ENCODE peak calls at places on chromosomes 16 and 17, in six cellular contexts. C, U, G, M, F and H are unnamed samples.

GRCh38 chr17:16288860-16289571 is 64.3 kb downstream of the CENPV start:
- DNase-seq in C (no peak), U (no peak), G (peak), M (no peak), F (no peak), H (peak)

GRCh38 chr16:1188781-1189189 is 35.9 kb downstream of the CACNA1H start:
- DNase-seq in C (peak), U (peak), G (peak), M (peak), F (peak), H (peak)

GRCh38 chr16:67860589-67861398 is 12.1 kb upstream of the EDC4 start:
- DNase-seq in C (no peak), U (no peak), G (peak), M (peak), F (no peak), H (peak)

GRCh38 chr17:83200231-83200699 is 120.9 kb downstream of the METRNL start:
- DNase-seq in C (no peak), U (no peak), G (peak), M (no peak), F (no peak), H (peak)

GRCh38 chr16:30903596-30903995 is 7.2 kb downstream of the CTF1 start:
- DNase-seq in C (no peak), U (no peak), G (no peak), M (no peak), F (no peak), H (no peak)

GRCh38 chr17:72118588-72119279 is 2.1 kb upstream of the SOX9 start:
- DNase-seq in C (peak), U (peak), G (peak), M (peak), F (peak), H (peak)

GRCh38 chr16:851871-852270 is 51.3 kb upstream of the GNG13 start:
- DNase-seq in C (no peak), U (no peak), G (no peak), M (no peak), F (no peak), H (no peak)

GRCh38 chr16:50007744-50008143 is 17.3 kb upstream of the CNEP1R1 start:
- DNase-seq in C (no peak), U (no peak), G (no peak), M (no peak), F (no peak), H (no peak)

GRCh38 chr17:6392609-6393367 is 42.1 kb downstream of the AIPL1 start:
- DNase-seq in C (no peak), U (no peak), G (no peak), M (no peak), F (no peak), H (peak)

GRCh38 chr16:2514333-2515179 is 804 bp downstream of the ATP6V0C start:
- DNase-seq in C (peak), U (no peak), G (no peak), M (no peak), F (no peak), H (peak)

GRCh38 chr17:33864758-33865229 is 390.3 kb upstream of the CCL2 start:
- DNase-seq in C (no peak), U (no peak), G (no peak), M (no peak), F (no peak), H (no peak)

GRCh38 chr17:77254961-77255741 is 114.4 kb downstream of the SEC14L1 start:
- DNase-seq in C (peak), U (no peak), G (peak), M (peak), F (no peak), H (peak)

GRCh38 chr17:29699283-29699682 is 76.6 kb upstream of the CORO6 start:
- DNase-seq in C (no peak), U (no peak), G (no peak), M (no peak), F (no peak), H (no peak)

GRCh38 chr17:57862990-57863667 is 13.3 kb upstream of the MRPS23 start:
- DNase-seq in C (peak), U (no peak), G (no peak), M (peak), F (no peak), H (no peak)

GRCh38 chr16:65065031-65065430 is 56.8 kb downstream of the CDH11 start:
- DNase-seq in C (no peak), U (no peak), G (no peak), M (no peak), F (no peak), H (no peak)

GRCh38 chr16:89742948-89743347 is 21.6 kb downstream of the ZNF276 start:
- DNase-seq in C (no peak), U (no peak), G (no peak), M (no peak), F (no peak), H (no peak)

DNA sequence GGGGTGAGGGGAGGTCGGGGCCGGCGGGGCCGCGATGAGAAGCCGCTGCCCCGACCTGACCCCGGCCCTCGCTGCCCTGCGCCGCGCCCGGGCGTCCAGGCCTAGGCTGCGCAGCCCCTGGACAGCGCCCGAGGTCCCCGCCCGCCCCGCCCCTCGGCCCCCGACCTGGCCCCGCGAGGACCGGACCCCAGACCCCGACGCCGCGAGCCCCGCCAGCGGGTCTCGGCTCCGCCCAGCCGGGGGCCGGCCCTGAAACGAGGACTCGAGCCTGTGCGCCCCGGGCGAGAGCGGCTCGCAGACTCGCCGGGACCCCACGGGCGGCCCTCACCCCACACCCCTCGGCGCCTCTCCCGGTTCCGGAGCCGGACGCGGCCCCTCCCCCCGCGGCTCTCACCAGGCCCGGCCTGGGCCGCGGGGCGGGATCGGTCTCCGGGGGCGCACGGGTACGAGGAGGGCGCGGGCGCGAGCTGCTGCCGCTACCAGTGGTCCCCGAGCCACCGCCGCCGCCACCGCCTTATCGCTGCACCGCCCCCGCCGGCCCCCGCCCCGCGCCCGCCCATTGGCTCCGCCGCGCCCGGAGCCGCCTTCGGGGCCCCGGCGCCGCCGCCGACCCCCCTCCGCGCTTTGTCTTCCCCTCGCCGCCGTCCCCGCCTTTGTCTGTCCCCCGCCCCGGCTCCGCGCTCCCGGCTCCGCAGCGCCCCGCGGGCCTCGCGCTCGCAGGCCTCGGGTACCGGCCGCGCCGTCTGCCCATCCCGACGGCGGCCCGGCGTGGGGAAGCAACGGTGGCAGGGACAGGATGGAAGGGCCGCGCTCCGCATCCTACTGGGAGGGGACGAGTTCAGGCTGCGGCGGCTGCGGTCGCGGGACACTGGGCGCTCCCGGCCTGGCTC is at the start of gene LIMD2:
- DNase-seq in C (peak), U (peak), G (no peak), M (peak), F (peak), H (peak)
- H3K4ac ChIP-seq in C (no peak), U (peak), G (peak), M (peak), F (peak), H (peak)

GRCh38 chr16:11106726-11107125 is 149.3 kb downstream of the SOCS1 start:
- DNase-seq in C (no peak), U (no peak), G (no peak), M (no peak), F (no peak), H (no peak)
- H3K4ac ChIP-seq in C (no peak), U (no peak), G (peak), M (peak), F (no peak), H (no peak)

DNA sequence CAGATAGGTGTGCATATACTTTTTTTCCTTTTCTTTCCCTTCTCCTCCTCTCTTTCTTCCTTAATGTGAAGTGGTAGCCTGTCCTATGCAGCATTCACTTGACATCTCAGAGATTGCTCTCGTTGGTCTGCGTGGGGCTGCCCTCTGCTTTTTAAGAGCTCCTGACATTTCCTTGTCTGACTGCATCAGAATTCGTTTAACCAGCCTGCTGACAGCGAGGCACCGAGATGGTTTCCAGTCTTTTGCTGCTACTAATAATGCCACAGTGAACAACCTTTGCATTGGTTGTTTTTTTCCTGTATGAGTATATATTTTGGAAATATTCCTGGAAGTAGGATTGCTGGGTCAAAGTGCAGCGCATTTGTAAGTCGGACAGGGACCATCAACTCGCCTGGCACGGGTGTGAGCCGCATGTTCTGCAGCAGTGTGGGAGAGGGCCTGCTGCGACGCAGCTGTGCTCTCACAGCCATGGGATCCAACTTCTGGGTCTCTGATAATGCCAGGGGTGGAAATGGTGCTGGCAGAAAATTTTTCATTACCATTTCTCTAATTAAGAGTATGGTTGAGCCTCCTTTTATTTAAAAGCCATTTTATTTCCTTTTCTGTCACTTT is 154.3 kb downstream of the SNX29 start:
- DNase-seq in C (no peak), U (no peak), G (no peak), M (no peak), F (no peak), H (no peak)
- H3K4ac ChIP-seq in C (no peak), U (no peak), G (no peak), M (no peak), F (no peak), H (no peak)

GRCh38 chr16:79756571-79756970 is 156.0 kb upstream of the MAF start:
- DNase-seq in C (no peak), U (no peak), G (no peak), M (no peak), F (no peak), H (no peak)

GRCh38 chr16:79757163-79757562 is 156.6 kb upstream of the MAF start:
- DNase-seq in C (no peak), U (no peak), G (no peak), M (no peak), F (no peak), H (no peak)

GRCh38 chr16:79751785-79752184 is 151.2 kb upstream of the MAF start:
- DNase-seq in C (no peak), U (no peak), G (no peak), M (no peak), F (no peak), H (no peak)

GRCh38 chr16:79752421-79752820 is 151.9 kb upstream of the MAF start:
- DNase-seq in C (no peak), U (no peak), G (no peak), M (no peak), F (no peak), H (no peak)

GRCh38 chr16:79754081-79754872 is 153.7 kb upstream of the MAF start:
- DNase-seq in C (no peak), U (no peak), G (no peak), M (peak), F (no peak), H (no peak)
- H3K4ac ChIP-seq in C (no peak), U (no peak), G (no peak), M (no peak), F (no peak), H (no peak)

DNA sequence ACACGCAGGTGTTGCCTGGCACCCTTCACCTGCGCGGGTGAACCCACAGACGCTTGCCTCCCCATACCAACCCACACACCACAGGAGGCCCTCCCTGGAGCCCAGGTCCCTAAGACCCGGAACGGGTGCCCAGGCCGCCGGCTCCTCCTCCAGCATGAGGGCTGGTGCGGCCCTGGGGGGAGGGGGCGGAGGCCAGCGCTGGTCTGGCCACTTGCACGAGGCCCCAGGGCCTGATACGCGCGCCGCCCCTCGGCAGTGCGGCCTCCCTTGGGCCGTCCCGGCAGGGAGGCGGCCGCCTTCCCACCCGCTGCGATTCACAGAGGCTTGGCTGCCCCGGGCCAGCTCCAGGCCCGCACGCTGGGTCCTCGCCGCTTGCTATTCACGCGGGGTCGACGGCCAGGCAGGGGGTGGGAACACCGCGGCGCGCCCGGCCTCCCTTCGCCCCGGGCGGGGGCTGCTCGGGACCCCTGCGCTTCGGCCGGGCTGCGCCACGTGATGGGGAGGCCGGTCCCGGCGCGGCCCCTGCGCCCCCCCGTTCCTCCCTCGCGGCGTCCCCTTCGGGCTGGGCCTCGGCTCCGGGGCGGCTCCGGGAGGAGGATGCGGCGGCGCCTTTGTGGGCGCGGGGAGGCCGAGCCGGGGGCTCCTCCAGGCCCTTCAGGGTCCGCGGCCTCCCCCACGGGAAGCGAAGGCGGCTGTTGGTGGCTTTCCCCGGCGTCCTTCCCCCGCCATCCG is 683 bp downstream of the FASN start:
- DNase-seq in C (no peak), U (no peak), G (peak), M (peak), F (no peak), H (peak)
- H3K4ac ChIP-seq in C (no peak), U (peak), G (peak), M (peak), F (peak), H (peak)

GRCh38 chr17:44850025-44850424 is 2.3 kb downstream of the HIGD1B start:
- DNase-seq in C (no peak), U (no peak), G (no peak), M (no peak), F (no peak), H (no peak)
- H3K4ac ChIP-seq in C (no peak), U (no peak), G (no peak), M (no peak), F (no peak), H (no peak)

GRCh38 chr17:78316115-78316866 is 43.6 kb downstream of the SOCS3 start:
- DNase-seq in C (peak), U (peak), G (no peak), M (no peak), F (no peak), H (no peak)
- H3K4ac ChIP-seq in C (no peak), U (peak), G (peak), M (peak), F (peak), H (no peak)

DNA sequence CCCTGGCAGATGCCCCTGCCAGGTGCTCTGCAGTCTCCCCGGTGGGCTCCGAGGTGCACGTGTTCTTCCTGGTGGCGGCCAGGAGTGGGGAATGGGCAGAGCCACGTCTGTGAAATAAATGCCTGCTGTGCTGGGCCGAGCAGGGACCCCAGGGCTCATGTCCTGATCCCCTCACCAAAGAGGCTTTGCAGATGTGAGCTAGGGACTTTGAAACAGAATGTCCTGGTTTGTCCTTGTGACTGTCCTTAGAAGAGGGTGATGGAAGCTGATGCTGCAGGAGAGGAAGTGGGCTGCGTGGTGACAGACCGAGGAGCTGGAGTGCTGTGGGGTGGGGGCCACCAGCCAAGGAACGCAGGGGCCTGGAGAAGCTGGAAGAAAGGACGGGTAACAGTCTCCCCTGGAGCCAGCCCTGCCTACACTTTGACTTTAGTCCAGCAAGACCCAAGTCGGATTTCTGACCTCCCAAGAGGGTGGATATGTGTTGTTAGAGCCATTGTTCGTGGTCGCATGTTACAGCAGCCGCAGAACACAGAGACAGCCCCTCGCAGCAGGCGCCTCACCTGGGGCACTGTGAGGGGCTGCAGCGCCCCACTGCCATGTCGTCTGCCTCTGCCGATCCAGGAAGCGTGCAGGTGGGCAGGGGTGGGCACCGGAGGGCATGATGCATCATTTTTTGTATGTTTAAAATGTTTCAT is 217.9 kb upstream of the CIBAR2 start:
- DNase-seq in C (no peak), U (no peak), G (no peak), M (no peak), F (peak), H (no peak)
- H3K4ac ChIP-seq in C (no peak), U (no peak), G (no peak), M (peak), F (no peak), H (no peak)

GRCh38 chr17:27455914-27456680 is at the start of gene KSR1:
- DNase-seq in C (peak), U (peak), G (peak), M (peak), F (peak), H (peak)
- H3K4ac ChIP-seq in C (no peak), U (no peak), G (peak), M (no peak), F (no peak), H (peak)